ENCODE peak calls at places on chromosome 14, in eight cellular contexts. P is heart left ventricle, T is choroid plexus epithelial cell, L is neural crest cell, W is tibial artery, M is MM.1S, Y is Calu3, S is MCF 10A. X is an unnamed sample.

GRCh38 chr14:28755198-28755794 is 11.3 kb upstream of the FOXG1 start:
- DNase-seq in P (no peak), T (no peak), Y (no peak), M (no peak), L (no peak), W (no peak), S (no peak), X (no peak)

GRCh38 chr14:95197498-95198010 is 40.2 kb upstream of the DICER1 start:
- DNase-seq in T (no peak), S (no peak), M (no peak), P (no peak), W (no peak), L (no peak), Y (peak; percentile 75), X (no peak)

GRCh38 chr14:54650331-54651017 is 83.5 kb downstream of the SAMD4A start:
- DNase-seq in M (no peak), P (peak; percentile 54), S (no peak), L (no peak), T (peak; percentile 82), Y (no peak), W (peak; percentile 81), X (no peak)

GRCh38 chr14:50961606-50962259 is 17.4 kb upstream of the PYGL start:
- DNase-seq in L (no peak), Y (peak; percentile 43), S (peak; percentile 90), W (no peak), M (no peak), T (peak; percentile 85), P (no peak), X (no peak)

GRCh38 chr14:93430319-93430801 is 379 bp upstream of the UNC79 start:
- DNase-seq in T (peak; percentile 4), L (peak; percentile 37), P (no peak), Y (no peak), W (no peak), S (no peak), M (no peak), X (no peak)

GRCh38 chr14:97185186-97185585 is 388.0 kb downstream of the VRK1 start:
- DNase-seq in Y (no peak), L (no peak), M (no peak), T (no peak), P (no peak), W (no peak), S (peak; percentile 41), X (no peak)

GRCh38 chr14:99252940-99253868 is 18.8 kb downstream of the BCL11B start:
- DNase-seq in S (no peak), P (no peak), T (no peak), Y (no peak), L (no peak), M (no peak), W (no peak), X (no peak)

GRCh38 chr14:59986556-59987059 is 66.7 kb downstream of the LRRC9 start:
- DNase-seq in W (no peak), S (no peak), M (no peak), P (no peak), T (no peak), L (no peak), Y (no peak), X (no peak)

GRCh38 chr14:100271247-100271939 is 32.4 kb downstream of the YY1 start:
- DNase-seq in S (peak; percentile 55), P (no peak), W (no peak), M (no peak), Y (peak; percentile 56), L (no peak), T (peak; percentile 44), X (no peak)

DNA sequence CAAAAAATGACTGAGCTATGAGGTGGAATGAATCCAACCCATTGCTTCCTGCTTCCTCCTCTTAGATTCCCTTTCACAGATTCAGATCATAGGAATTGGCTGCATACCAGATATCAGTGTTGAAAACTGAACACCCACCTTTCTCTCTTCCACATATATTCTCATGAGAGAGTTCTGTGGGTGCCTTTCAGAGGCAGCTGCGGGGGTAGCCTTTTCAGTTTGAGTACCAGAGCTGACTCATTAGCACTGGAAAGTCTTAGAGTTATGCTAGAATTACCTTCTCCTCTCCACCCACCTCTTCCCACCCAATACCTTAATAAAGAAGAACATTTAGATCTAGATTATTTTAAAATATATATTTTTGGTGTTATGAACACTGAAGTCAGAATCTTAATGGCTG is 495.4 kb upstream of the SEL1L start:
- DNase-seq in T (no peak), P (no peak), M (no peak), W (no peak), Y (no peak), S (no peak), L (no peak), X (no peak)
- TF ChIP-seq CTCF in T (no peak), P (no peak), M (no peak), W (no peak), Y (no peak), S (no peak), L (no peak), X (no peak)

GRCh38 chr14:103109789-103110415 is 13.4 kb upstream of the TNFAIP2 start:
- DNase-seq in P (peak; percentile 65), W (no peak), S (peak; percentile 74), Y (no peak), L (no peak), M (no peak), T (peak; percentile 71), X (no peak)

GRCh38 chr14:103108749-103109207 is 14.3 kb downstream of the EXOC3L4 start:
- DNase-seq in T (peak; percentile 40), Y (no peak), L (no peak), S (peak; percentile 65), M (no peak), P (no peak), W (no peak), X (no peak)

GRCh38 chr14:103107941-103108748 is 13.6 kb downstream of the EXOC3L4 start:
- DNase-seq in T (no peak), M (no peak), W (no peak), L (no peak), P (no peak), Y (no peak), S (no peak), X (no peak)

GRCh38 chr14:103105580-103106168 is 11.1 kb downstream of the EXOC3L4 start:
- DNase-seq in P (no peak), W (no peak), L (no peak), Y (peak; percentile 57), S (no peak), M (peak; percentile 44), T (no peak), X (no peak)

DNA sequence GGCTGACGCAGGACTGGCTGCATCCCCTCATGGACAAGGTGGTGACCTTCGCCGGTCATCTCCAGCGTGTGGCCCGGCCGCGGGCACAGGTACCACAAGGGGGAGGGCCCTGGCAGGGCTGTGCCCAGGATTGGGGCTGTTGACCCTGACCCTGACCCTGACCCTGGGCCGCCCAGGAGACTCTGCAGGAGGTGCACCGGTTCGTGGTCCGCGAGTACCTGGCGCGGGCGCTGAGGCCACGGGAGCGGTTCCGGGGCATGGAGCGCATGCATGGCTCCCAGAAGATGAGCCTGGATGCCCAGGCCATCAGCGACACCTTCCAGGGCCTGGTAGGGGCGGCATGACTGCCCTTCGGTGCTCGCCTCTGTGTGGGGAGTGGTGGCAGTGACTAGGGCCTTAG is 12.9 kb downstream of the EXOC3L4 start:
- DNase-seq in P (no peak), Y (no peak), M (no peak), T (no peak), L (no peak), S (no peak), W (no peak), X (no peak)
- TF ChIP-seq CTCF in P (no peak), Y (no peak), M (no peak), T (no peak), L (no peak), S (no peak), W (no peak), X (no peak)

GRCh38 chr14:22996823-22997301 is 13.1 kb downstream of the C14orf93 start:
- DNase-seq in T (no peak), W (no peak), L (no peak), Y (no peak), M (no peak), P (no peak), S (no peak), X (no peak)

GRCh38 chr14:22993517-22993916 is 11.2 kb upstream of the AJUBA start:
- DNase-seq in L (no peak), M (no peak), W (no peak), Y (no peak), P (no peak), S (no peak), T (no peak), X (no peak)

GRCh38 chr14:22991852-22992251 is 9.5 kb upstream of the AJUBA start:
- DNase-seq in P (no peak), W (no peak), L (no peak), M (no peak), Y (no peak), S (no peak), T (no peak), X (no peak)

GRCh38 chr14:22995889-22996611 is 13.7 kb upstream of the AJUBA start:
- DNase-seq in L (no peak), Y (no peak), M (no peak), W (no peak), P (no peak), T (no peak), S (no peak), X (no peak)

DNA sequence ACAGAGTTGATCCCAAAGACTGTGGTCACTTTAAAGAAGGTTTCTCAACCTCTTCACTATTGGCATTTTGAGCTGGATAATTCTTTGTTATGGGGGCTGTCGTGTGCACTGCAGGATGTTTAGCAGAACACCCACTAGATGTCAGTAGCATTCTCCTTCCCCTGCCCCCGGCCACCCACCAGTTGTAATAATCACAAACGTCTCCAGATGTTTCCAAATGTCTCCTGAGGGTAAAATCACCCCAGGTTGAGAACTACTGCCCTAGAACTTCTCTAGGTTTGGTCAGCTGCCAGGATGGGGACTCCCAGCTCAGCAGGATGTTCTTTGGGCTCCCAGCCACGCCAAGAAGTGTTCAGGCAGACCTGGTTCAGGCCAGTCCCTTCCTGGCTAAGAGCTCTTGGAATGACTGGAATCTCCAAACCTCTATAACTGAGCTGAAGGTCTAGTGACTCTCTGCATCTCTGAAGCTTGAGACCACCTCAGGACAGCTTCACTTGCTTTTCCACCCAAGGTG is 12.5 kb upstream of the AJUBA start:
- DNase-seq in S (peak; percentile 84), T (peak; percentile 86), W (no peak), Y (no peak), P (no peak), M (no peak), L (no peak), X (no peak)
- TF ChIP-seq CTCF in S (peak; percentile 44), T (peak; percentile 76), W (peak; percentile 45), Y (peak; percentile 42), P (peak; percentile 40), M (peak; percentile 35), L (peak; percentile 60), X (peak; percentile 66)

DNA sequence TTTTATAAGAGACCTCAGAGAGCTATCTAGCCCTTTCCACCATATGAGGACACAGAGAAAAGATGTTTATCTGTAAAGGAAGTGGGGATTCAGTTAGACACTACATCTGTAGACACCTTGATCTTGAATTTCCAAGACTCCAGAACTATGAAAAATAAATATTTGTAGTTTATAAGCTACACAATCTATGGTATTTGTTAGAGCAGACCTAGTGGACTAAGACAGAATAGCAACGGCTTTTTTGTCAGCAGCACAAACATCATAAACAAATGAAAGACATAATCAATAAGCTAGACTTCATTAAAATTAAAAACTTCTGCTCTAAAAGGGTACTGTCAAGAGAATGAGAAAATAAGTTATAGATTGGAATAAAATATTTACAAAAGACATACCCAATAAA is 810.1 kb downstream of the FSCB start:
- DNase-seq in L (no peak), M (no peak), W (no peak), Y (no peak), P (no peak), T (no peak), S (no peak), X (no peak)
- TF ChIP-seq CTCF in L (peak; percentile 30), M (no peak), W (no peak), Y (no peak), P (no peak), T (no peak), S (no peak), X (no peak)

X was measured in left ventricle myocardium inferior.